ENCODE peak calls at places on chromosomes 2 and 18, in six cellular contexts. Z, L, F, J, I and W are unnamed samples.

GRCh38 chr2:200472853-200473464 is 36.9 kb downstream of the KCTD18 start:
- DNase-seq in Z (no peak), L (no peak), F (no peak), J (no peak), I (no peak), W (no peak)

GRCh38 chr18:10035306-10035991 is 121.6 kb downstream of the VAPA start:
- DNase-seq in Z (peak; percentile 78), L (no peak), F (no peak), J (no peak), I (no peak), W (no peak)

GRCh38 chr2:33258387-33258786 is 218.1 kb upstream of the RASGRP3 start:
- DNase-seq in Z (no peak), L (no peak), F (no peak), J (no peak), I (no peak), W (no peak)

GRCh38 chr2:30716117-30716900 is 90.9 kb downstream of the CAPN13 start:
- DNase-seq in Z (no peak), L (peak; percentile 16), F (no peak), J (no peak), I (no peak), W (no peak)

GRCh38 chr2:203675086-203675485 is 31.4 kb upstream of the CD28 start:
- DNase-seq in Z (no peak), L (no peak), F (no peak), J (no peak), I (no peak), W (no peak)

GRCh38 chr2:106537047-106537446 is 49.9 kb downstream of the CD8B2 start:
- DNase-seq in Z (peak; percentile 55), L (no peak), F (no peak), J (no peak), I (no peak), W (no peak)

GRCh38 chr2:43083710-43084698 is 142.4 kb downstream of the ZFP36L2 start:
- DNase-seq in Z (no peak), L (no peak), F (peak; percentile 47), J (peak; percentile 39), I (no peak), W (peak; percentile 71)

GRCh38 chr2:85132834-85133637 is at the start of gene TCF7L1:
- DNase-seq in Z (peak; percentile 88), L (peak; percentile 96), F (peak; percentile 86), J (peak; percentile 94), I (peak; percentile 80), W (peak; percentile 91)

GRCh38 chr2:20584045-20584636 is 66.8 kb downstream of the HS1BP3 start:
- DNase-seq in Z (no peak), L (no peak), F (peak; percentile 16), J (no peak), I (peak; percentile 55), W (no peak)

GRCh38 chr2:120832296-120833070 is 96.8 kb downstream of the GLI2 start:
- DNase-seq in Z (peak; percentile 15), L (no peak), F (no peak), J (no peak), I (no peak), W (peak; percentile 16)

GRCh38 chr18:3209859-3210569 is 9.8 kb downstream of the MYOM1 start:
- DNase-seq in Z (no peak), L (no peak), F (no peak), J (no peak), I (no peak), W (no peak)

GRCh38 chr2:28810384-28811285 is at the start of gene SPDYA:
- DNase-seq in Z (peak; percentile 81), L (peak; percentile 76), F (peak; percentile 76), J (peak; percentile 93), I (no peak), W (peak; percentile 78)

GRCh38 chr2:96260404-96261260 is 5.2 kb downstream of the TMEM127 start:
- DNase-seq in Z (peak; percentile 69), L (no peak), F (peak; percentile 55), J (peak; percentile 79), I (peak; percentile 80), W (peak; percentile 62)

GRCh38 chr2:149357058-149357457 is 26.7 kb downstream of the LYPD6 start:
- DNase-seq in Z (no peak), L (no peak), F (no peak), J (no peak), I (no peak), W (no peak)

GRCh38 chr2:174688079-174688478 is 76.2 kb downstream of the CHRNA1 start:
- DNase-seq in Z (no peak), L (no peak), F (no peak), J (no peak), I (no peak), W (no peak)

GRCh38 chr18:32405588-32405987 is 65.1 kb downstream of the GAREM1 start:
- DNase-seq in Z (no peak), L (no peak), F (no peak), J (peak; percentile 39), I (no peak), W (no peak)

GRCh38 chr18:24190590-24190989 is 51.7 kb downstream of the CABYR start:
- DNase-seq in Z (no peak), L (no peak), F (no peak), J (no peak), I (no peak), W (no peak)

GRCh38 chr2:24682357-24682756 is 110.8 kb downstream of the PTRHD1 start:
- DNase-seq in Z (no peak), L (no peak), F (no peak), J (no peak), I (no peak), W (no peak)

GRCh38 chr2:102138331-102138730 is 4.2 kb upstream of the IL1R1 start:
- DNase-seq in Z (no peak), L (no peak), F (no peak), J (no peak), I (no peak), W (no peak)

GRCh38 chr2:3223080-3223923 is 154.3 kb downstream of the EIPR1 start:
- DNase-seq in Z (no peak), L (no peak), F (no peak), J (no peak), I (no peak), W (no peak)

GRCh38 chr2:174004900-174005605 is 39.9 kb upstream of the SP3 start:
- DNase-seq in Z (no peak), L (no peak), F (no peak), J (no peak), I (no peak), W (no peak)

GRCh38 chr2:12762976-12763375 is 46.2 kb downstream of the TRIB2 start:
- DNase-seq in Z (no peak), L (no peak), F (no peak), J (no peak), I (no peak), W (no peak)

GRCh38 chr2:174023591-174024523 is 58.7 kb upstream of the SP3 start:
- DNase-seq in Z (peak; percentile 71), L (peak; percentile 49), F (peak; percentile 50), J (peak; percentile 70), I (peak; percentile 85), W (no peak)

GRCh38 chr2:183872131-183872530 is 726.2 kb upstream of the ZNF804A start:
- DNase-seq in Z (no peak), L (no peak), F (no peak), J (no peak), I (no peak), W (no peak)

GRCh38 chr2:227378371-227378782 is 729 bp downstream of the TM4SF20 start:
- DNase-seq in Z (no peak), L (no peak), F (no peak), J (no peak), I (no peak), W (no peak)

GRCh38 chr2:8310557-8311455 is 371.1 kb upstream of the ID2 start:
- DNase-seq in Z (peak; percentile 70), L (no peak), F (no peak), J (no peak), I (no peak), W (no peak)

GRCh38 chr2:36819090-36819711 is 122.7 kb downstream of the VIT start:
- DNase-seq in Z (no peak), L (no peak), F (no peak), J (peak; percentile 61), I (no peak), W (no peak)

GRCh38 chr2:212975333-212975732 is 176.1 kb downstream of the IKZF2 start:
- DNase-seq in Z (no peak), L (no peak), F (no peak), J (no peak), I (no peak), W (no peak)

GRCh38 chr2:74373189-74373588 is 6.9 kb downstream of the DCTN1 start:
- DNase-seq in Z (peak; percentile 75), L (no peak), F (peak; percentile 68), J (peak; percentile 39), I (no peak), W (no peak)

GRCh38 chr2:204749319-204749718 is 204.0 kb downstream of the PARD3B start:
- DNase-seq in Z (no peak), L (no peak), F (no peak), J (no peak), I (no peak), W (no peak)

GRCh38 chr2:238259085-238260020 is 19.5 kb upstream of the HES6 start:
- DNase-seq in Z (peak; percentile 42), L (no peak), F (peak; percentile 16), J (no peak), I (no peak), W (no peak)
- TF ChIP-seq CTCF in Z (no peak), L (no peak), F (no peak), J (no peak), I (no peak), W (no peak)

GRCh38 chr2:241315183-241315878 is at the start of gene HDLBP:
- DNase-seq in Z (peak; percentile 100), L (peak; percentile 100), F (peak; percentile 100), J (peak; percentile 99), I (peak; percentile 99), W (peak; percentile 100)
- TF ChIP-seq CTCF in Z (peak; percentile 29), L (no peak), F (peak; percentile 46), J (peak; percentile 31), I (peak; percentile 14), W (peak; percentile 27)

GRCh38 chr18:45386256-45386655 is 229.0 kb upstream of the SLC14A2 start:
- DNase-seq in Z (no peak), L (peak; percentile 54), F (peak; percentile 20), J (peak; percentile 89), I (no peak), W (no peak)
- TF ChIP-seq CTCF in Z (peak; percentile 34), L (peak; percentile 35), F (peak; percentile 43), J (peak; percentile 81), I (peak; percentile 68), W (no peak)

DNA sequence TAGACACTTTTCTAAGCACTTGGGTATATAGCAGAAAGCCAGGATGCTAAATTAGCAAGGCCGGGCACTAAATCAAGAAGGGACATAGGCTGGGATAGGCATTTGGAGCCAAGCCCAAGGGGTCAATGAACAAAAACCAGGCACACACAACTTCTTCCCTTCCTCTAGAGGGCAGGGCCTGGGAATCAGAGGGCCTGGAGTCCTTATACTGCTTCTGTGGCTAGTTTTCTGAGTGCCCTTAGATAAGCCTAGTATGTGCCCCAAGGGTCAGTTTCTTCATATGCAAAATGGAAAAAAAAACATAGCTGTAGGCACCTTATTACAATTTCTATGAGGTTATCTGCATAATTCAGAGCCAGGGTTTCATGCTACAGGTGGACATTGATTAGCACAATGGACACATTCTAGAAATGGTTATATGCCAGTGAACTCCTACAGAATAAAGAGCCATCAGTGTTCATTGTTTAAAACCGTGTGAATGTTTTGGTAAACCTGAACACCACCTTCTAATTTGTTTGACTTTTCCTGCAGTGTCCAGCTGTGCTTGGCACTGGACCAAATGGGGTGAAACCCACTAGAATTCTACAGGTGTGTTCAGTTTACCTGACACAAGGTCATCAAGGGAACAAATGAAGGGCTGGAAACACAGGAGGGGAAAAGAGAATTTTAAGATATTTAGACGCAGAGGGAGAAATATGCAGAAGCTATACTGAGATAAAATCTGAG is 49.6 kb downstream of the PAX8 start:
- DNase-seq in Z (no peak), L (no peak), F (no peak), J (peak; percentile 24), I (no peak), W (no peak)
- TF ChIP-seq CTCF in Z (no peak), L (no peak), F (no peak), J (peak; percentile 15), I (no peak), W (no peak)